ENCODE peak calls at places on chromosome X, in four cellular contexts. W, S, C and D are unnamed samples.

GRCh38 chrX:84047339-84047738 is 140.7 kb downstream of the RPS6KA6 start:
- DNase-seq in C (no peak), S (no peak), W (no peak), D (no peak)

GRCh38 chrX:102067966-102068723 is 57.3 kb upstream of the TCEAL2 start:
- DNase-seq in S (no peak), C (no peak), W (peak; percentile 39), D (no peak)

GRCh38 chrX:154032156-154032555 is 12.5 kb upstream of the IRAK1 start:
- DNase-seq in S (no peak), W (no peak), C (no peak), D (no peak)

GRCh38 chrX:44946771-44947170 is 73.8 kb downstream of the KDM6A start:
- DNase-seq in C (no peak), W (no peak), S (no peak), D (no peak)

GRCh38 chrX:155148724-155149537 is 67.3 kb upstream of the VBP1 start:
- DNase-seq in C (no peak), S (no peak), W (peak; percentile 1), D (no peak)

GRCh38 chrX:53116101-53116500 is 22.2 kb downstream of the KANTR start:
- DNase-seq in C (no peak), W (peak; percentile 7), S (no peak), D (no peak)

GRCh38 chrX:3244955-3245354 is 101.5 kb downstream of the MXRA5 start:
- DNase-seq in W (no peak), C (no peak), S (no peak), D (no peak)

GRCh38 chrX:28552322-28552721 is 34.9 kb upstream of the IL1RAPL1 start:
- DNase-seq in S (no peak), W (no peak), C (no peak), D (no peak)

GRCh38 chrX:150688911-150689451 is 4.2 kb upstream of the MTMR1 start:
- DNase-seq in S (no peak), C (no peak), W (no peak), D (no peak)